ENCODE peak calls at places on chromosomes 2 and 18, in five cellular contexts. D is PC-3, H is ELR, N is HFF-Myc, P is HEK293T. G is an unnamed sample.

GRCh38 chr2:119366161-119366648 is 429 bp downstream of the C2orf76 start:
- DNase-seq in D (peak; percentile 41), H (peak; percentile 29), N (no peak), P (no peak), G (no peak)

GRCh38 chr2:109166811-109167210 is 37.8 kb downstream of the SH3RF3 start:
- DNase-seq in D (no peak), H (peak; percentile 54), N (no peak), P (no peak), G (no peak)

GRCh38 chr18:77716282-77716681 is 466.6 kb downstream of the GALR1 start:
- DNase-seq in D (no peak), H (no peak), N (no peak), P (no peak), G (no peak)

GRCh38 chr2:19114754-19115231 is 243.6 kb downstream of the OSR1 start:
- DNase-seq in D (no peak), H (peak; percentile 20), N (no peak), P (no peak), G (no peak)

GRCh38 chr2:161352718-161353117 is 44.5 kb downstream of the PSMD14 start:
- DNase-seq in D (no peak), H (no peak), N (no peak), P (no peak), G (peak; percentile 23)

GRCh38 chr2:36266536-36267121 is 88.9 kb upstream of the CRIM1 start:
- DNase-seq in D (no peak), H (no peak), N (no peak), P (no peak), G (no peak)

GRCh38 chr2:96839288-96839874 is 4.4 kb downstream of the ANKRD23 start:
- DNase-seq in D (no peak), H (no peak), N (no peak), P (no peak), G (no peak)

GRCh38 chr2:187982668-187983067 is 309.0 kb upstream of the GULP1 start:
- DNase-seq in D (peak; percentile 17), H (peak; percentile 58), N (no peak), P (no peak), G (no peak)

GRCh38 chr2:238282861-238283738 is 5.3 kb downstream of the PER2 start:
- DNase-seq in D (no peak), H (no peak), N (no peak), P (no peak), G (no peak)

GRCh38 chr2:126882736-126883660 is 15.7 kb upstream of the TEX51 start:
- DNase-seq in D (no peak), H (no peak), N (no peak), P (no peak), G (no peak)

GRCh38 chr2:226995625-226996041 is 159.8 kb downstream of the RHBDD1 start:
- DNase-seq in D (peak; percentile 97), H (peak; percentile 82), N (no peak), P (no peak), G (no peak)

GRCh38 chr18:47251289-47252120 is at the start of gene SKOR2:
- DNase-seq in D (no peak), H (peak; percentile 9), N (no peak), P (no peak), G (peak; percentile 62)

GRCh38 chr18:3062798-3063563 is 50.0 kb upstream of the LPIN2 start:
- DNase-seq in D (peak; percentile 57), H (peak; percentile 56), N (peak; percentile 24), P (peak; percentile 35), G (peak; percentile 80)

GRCh38 chr2:180000434-180000833 is 6.7 kb downstream of the CWC22 start:
- DNase-seq in D (peak; percentile 36), H (peak; percentile 32), N (no peak), P (no peak), G (no peak)

GRCh38 chr2:27353762-27354596 is 2.6 kb downstream of the GTF3C2 start:
- DNase-seq in D (peak; percentile 35), H (peak; percentile 37), N (no peak), P (no peak), G (no peak)

GRCh38 chr2:9556121-9556869 is 665 bp upstream of the ADAM17 start:
- DNase-seq in D (peak; percentile 46), H (peak; percentile 44), N (no peak), P (peak; percentile 42), G (no peak)

GRCh38 chr2:201466050-201466660 is 14.6 kb downstream of the STRADB start:
- DNase-seq in D (peak; percentile 80), H (peak; percentile 83), N (peak; percentile 71), P (no peak), G (no peak)

GRCh38 chr18:23143871-23144270 is 8.6 kb downstream of the CABLES1 start:
- DNase-seq in D (no peak), H (no peak), N (no peak), P (no peak), G (no peak)

GRCh38 chr2:223944166-223944703 is 900 bp downstream of the WDFY1 start:
- DNase-seq in D (peak; percentile 44), H (peak; percentile 52), N (no peak), P (peak; percentile 37), G (peak; percentile 56)

GRCh38 chr2:218733615-218734021 is 23.0 kb downstream of the TTLL4 start:
- DNase-seq in D (peak; percentile 49), H (peak; percentile 82), N (no peak), P (no peak), G (no peak)

GRCh38 chr2:231201475-231201814 is 3.0 kb downstream of the ARMC9 start:
- DNase-seq in D (no peak), H (peak; percentile 31), N (no peak), P (no peak), G (no peak)

GRCh38 chr18:13614701-13615288 is 111.6 kb downstream of the FAM210A start:
- DNase-seq in D (no peak), H (no peak), N (no peak), P (no peak), G (no peak)

GRCh38 chr2:220394433-220394832 is 767.0 kb downstream of the SLC4A3 start:
- DNase-seq in D (peak; percentile 68), H (peak; percentile 61), N (no peak), P (no peak), G (no peak)

GRCh38 chr2:162636206-162636728 is 202.3 kb downstream of the KCNH7 start:
- DNase-seq in D (no peak), H (peak; percentile 13), N (no peak), P (no peak), G (no peak)

GRCh38 chr2:238864207-238865014 is 16.5 kb downstream of the TWIST2 start:
- DNase-seq in D (peak; percentile 96), H (peak; percentile 100), N (peak; percentile 97), P (peak; percentile 63), G (no peak)

GRCh38 chr2:24509840-24510239 is 18.8 kb downstream of the NCOA1 start:
- DNase-seq in D (no peak), H (no peak), N (no peak), P (no peak), G (no peak)

GRCh38 chr2:211901226-211901625 is 637.4 kb downstream of the ERBB4 start:
- DNase-seq in D (no peak), H (no peak), N (no peak), P (no peak), G (no peak)

GRCh38 chr2:72139871-72140620 is 7.6 kb downstream of the CYP26B1 start:
- DNase-seq in D (no peak), H (no peak), N (no peak), P (no peak), G (no peak)

GRCh38 chr2:9255416-9255815 is 48.8 kb downstream of the ASAP2 start:
- DNase-seq in D (no peak), H (no peak), N (no peak), P (no peak), G (no peak)

GRCh38 chr2:55351672-55352071 is 68.0 kb downstream of the CCDC88A start:
- DNase-seq in D (no peak), H (no peak), N (no peak), P (no peak), G (no peak)

GRCh38 chr2:120857422-120857821 is 121.8 kb downstream of the GLI2 start:
- DNase-seq in D (no peak), H (no peak), N (no peak), P (no peak), G (no peak)

GRCh38 chr2:186919272-186919671 is 70.3 kb upstream of the ZSWIM2 start:
- DNase-seq in D (peak; percentile 72), H (peak; percentile 92), N (peak; percentile 79), P (no peak), G (no peak)

GRCh38 chr2:16578081-16578480 is 87.6 kb downstream of the CYRIA start:
- DNase-seq in D (no peak), H (no peak), N (no peak), P (no peak), G (no peak)